ENCODE peak calls at places on chromosomes 4 and X, in seven cellular contexts. T, L, E, K, O, R and J are unnamed samples.

GRCh38 chr4:75542824-75543223 is 13.0 kb upstream of the ODAPH start:
- DNase-seq in T (no peak), L (no peak), E (peak; percentile 34), K (peak; percentile 65), O (peak; percentile 36), R (no peak), J (no peak)

GRCh38 chrX:34578237-34578636 is 78.8 kb downstream of the TMEM47 start:
- DNase-seq in T (no peak), L (no peak), E (no peak), K (peak; percentile 52), O (no peak), R (peak; percentile 0), J (peak; percentile 15)

GRCh38 chr4:6772223-6772928 is 10.2 kb upstream of the KIAA0232 start:
- DNase-seq in T (no peak), L (no peak), E (no peak), K (peak; percentile 72), O (peak; percentile 89), R (no peak), J (no peak)

GRCh38 chrX:64975989-64976672 is at the start of gene ZC4H2:
- DNase-seq in T (peak; percentile 83), L (peak; percentile 81), E (peak; percentile 22), K (peak; percentile 70), O (no peak), R (peak; percentile 48), J (peak; percentile 73)

GRCh38 chr4:142030010-142030409 is 393.6 kb downstream of the IL15 start:
- DNase-seq in T (no peak), L (no peak), E (no peak), K (no peak), O (no peak), R (no peak), J (no peak)

GRCh38 chr4:117691572-117692351 is 342.5 kb upstream of the NDST3 start:
- DNase-seq in T (no peak), L (no peak), E (no peak), K (no peak), O (no peak), R (no peak), J (no peak)

GRCh38 chrX:24282381-24283121 is 31.3 kb downstream of the SUPT20HL2 start:
- DNase-seq in T (no peak), L (no peak), E (no peak), K (peak; percentile 53), O (no peak), R (no peak), J (no peak)

GRCh38 chrX:69150294-69150960 is 14.8 kb downstream of the PJA1 start:
- DNase-seq in T (no peak), L (no peak), E (no peak), K (no peak), O (peak; percentile 93), R (no peak), J (peak; percentile 83)

GRCh38 chrX:125998432-125998831 is 167.7 kb downstream of the DCAF12L2 start:
- DNase-seq in T (no peak), L (no peak), E (no peak), K (no peak), O (no peak), R (no peak), J (no peak)

GRCh38 chr4:78217557-78217956 is 160.4 kb downstream of the FRAS1 start:
- DNase-seq in T (no peak), L (no peak), E (no peak), K (no peak), O (no peak), R (no peak), J (no peak)

GRCh38 chrX:69505772-69506616 is 1.9 kb downstream of the NALF2 start:
- DNase-seq in T (no peak), L (no peak), E (no peak), K (no peak), O (no peak), R (no peak), J (no peak)

GRCh38 chr4:188383180-188383579 is 243.9 kb downstream of the TRIML1 start:
- DNase-seq in T (no peak), L (no peak), E (no peak), K (no peak), O (no peak), R (no peak), J (no peak)

DNA sequence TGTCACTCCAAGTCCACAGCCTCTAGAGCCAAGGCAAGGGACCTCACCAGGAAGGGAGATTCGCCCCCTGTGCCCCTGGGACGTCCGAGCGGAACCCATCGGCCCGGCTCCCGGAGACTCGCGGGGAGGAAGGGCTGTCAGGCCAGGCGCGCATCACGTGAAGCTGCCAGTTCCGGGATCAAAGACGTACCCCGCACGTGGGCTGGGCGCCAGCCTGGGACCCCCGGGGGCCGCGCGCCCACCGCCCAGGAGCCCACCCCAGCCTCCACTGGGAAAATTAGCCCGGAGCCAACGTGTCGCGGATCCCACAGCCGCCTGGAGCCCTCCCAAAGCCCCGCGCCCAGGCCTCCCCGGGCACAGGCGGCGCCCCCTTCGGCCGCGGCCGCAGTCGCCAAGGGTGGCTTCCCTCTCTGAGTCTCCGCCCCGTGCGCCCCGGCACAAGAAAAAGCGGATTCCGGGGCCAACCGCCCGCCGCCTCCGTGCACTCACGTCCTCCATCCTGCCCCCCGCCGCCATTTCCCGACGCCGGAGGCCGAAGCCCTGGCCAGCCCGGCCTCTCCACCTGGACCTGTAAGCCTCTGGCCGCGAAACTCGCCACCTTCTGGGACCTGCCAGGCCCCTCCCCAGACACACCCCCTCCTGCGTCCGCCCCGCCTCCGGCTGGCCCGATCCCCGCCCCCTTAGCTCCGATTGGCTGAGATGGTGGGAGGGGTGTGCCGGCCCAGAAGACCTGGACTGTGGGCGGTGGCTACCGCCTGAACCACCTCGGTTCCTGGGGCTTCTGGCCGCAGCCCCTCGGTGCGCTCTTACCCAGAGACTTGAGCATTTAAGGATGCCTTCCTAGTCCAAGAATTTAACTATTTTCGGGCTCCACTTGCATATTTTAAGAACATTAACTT is at the start of gene TMEM192:
- DNase-seq in T (peak; percentile 97), L (peak; percentile 95), E (peak; percentile 61), K (peak; percentile 83), O (peak; percentile 69), R (peak; percentile 72), J (peak; percentile 91)
- TF ChIP-seq CTCF in T (peak; percentile 44), L (peak; percentile 46), E (no peak), K (no peak), O (no peak), R (no peak), J (no peak)

GRCh38 chr4:26175905-26176304 is 144.9 kb upstream of the RBPJ start:
- DNase-seq in T (no peak), L (no peak), E (no peak), K (no peak), O (no peak), R (no peak), J (no peak)

GRCh38 chr4:26181616-26182015 is 139.2 kb upstream of the RBPJ start:
- DNase-seq in T (no peak), L (no peak), E (no peak), K (no peak), O (no peak), R (no peak), J (no peak)

GRCh38 chr4:26176621-26177121 is 144.1 kb upstream of the RBPJ start:
- DNase-seq in T (no peak), L (no peak), E (no peak), K (peak; percentile 79), O (no peak), R (no peak), J (no peak)

GRCh38 chr4:26179316-26179760 is 141.5 kb upstream of the RBPJ start:
- DNase-seq in T (no peak), L (no peak), E (no peak), K (no peak), O (no peak), R (no peak), J (no peak)

DNA sequence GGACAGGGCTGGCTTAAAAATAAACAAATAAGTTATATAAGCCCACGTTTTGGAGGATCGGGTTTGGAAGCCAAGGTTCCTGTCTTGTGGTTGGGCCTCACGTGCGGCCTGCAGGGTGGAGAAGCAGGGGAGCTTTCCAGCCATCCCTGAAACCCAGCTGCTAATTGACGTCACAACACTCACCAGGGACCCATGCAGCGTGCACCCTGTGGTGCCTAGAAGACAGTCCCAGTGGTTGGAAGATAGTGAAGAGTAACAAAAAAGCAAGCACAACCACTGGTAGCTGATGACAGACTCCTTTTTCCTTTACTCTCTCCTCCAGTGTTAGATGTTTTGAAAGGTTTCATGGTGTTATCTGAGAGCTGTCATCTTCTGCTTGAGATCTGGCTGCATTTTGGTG is 141.9 kb upstream of the RBPJ start:
- DNase-seq in T (no peak), L (no peak), E (no peak), K (peak; percentile 16), O (no peak), R (no peak), J (no peak)
- TF ChIP-seq CTCF in T (no peak), L (no peak), E (no peak), K (no peak), O (no peak), R (no peak), J (no peak)

DNA sequence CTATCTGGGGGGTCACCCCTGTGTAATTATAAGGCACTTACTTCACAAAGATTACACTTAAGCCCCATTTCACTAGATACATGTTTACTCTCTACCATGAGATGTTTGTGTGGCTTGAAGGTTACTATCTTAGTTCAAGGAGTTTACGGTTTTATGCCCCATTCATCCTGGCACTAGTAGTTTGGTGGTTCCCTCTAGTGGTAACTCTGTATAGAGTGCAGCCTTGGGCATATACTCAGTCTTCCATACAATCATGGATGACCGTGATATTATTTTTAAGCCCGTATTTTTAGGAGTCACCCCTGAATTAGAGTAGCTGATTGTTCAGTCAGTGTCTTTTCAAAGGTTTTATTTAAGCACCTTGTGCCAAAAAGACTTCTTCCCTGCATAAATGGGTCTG is 109.9 kb upstream of the FAM47C start:
- DNase-seq in T (no peak), L (no peak), E (no peak), K (peak; percentile 0), O (no peak), R (no peak), J (no peak)
- TF ChIP-seq CTCF in T (peak; percentile 28), L (peak; percentile 65), E (peak; percentile 33), K (peak; percentile 30), O (peak; percentile 59), R (peak; percentile 21), J (peak; percentile 42)

DNA sequence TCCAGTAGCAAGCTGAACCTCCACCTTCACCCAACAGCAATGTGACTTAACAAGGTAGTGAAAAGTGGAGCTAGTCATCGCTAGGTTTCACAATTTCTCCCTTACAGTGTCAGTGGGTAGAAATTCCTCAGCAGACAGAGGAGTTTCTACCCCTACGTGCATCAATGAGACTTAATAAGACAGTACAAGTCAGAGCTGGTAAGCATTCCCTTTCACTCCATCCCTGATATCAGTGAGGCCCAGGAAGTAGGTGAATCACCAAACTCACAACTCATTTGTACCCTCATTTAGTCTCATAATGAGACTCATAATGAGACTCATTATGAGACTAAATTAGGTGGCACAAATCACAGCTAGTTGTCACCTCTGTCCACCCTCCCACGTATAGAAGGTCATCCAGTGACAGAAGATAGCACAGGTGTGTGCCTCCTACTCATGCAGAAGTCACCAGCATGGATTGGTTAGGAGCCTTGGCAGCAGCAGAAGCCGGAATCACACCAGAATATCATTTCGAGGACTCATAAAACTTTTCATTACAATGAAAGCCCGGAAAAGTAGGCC is 50.8 kb upstream of the NUDT10 start:
- DNase-seq in T (no peak), L (no peak), E (no peak), K (no peak), O (no peak), R (no peak), J (no peak)
- TF ChIP-seq CTCF in T (no peak), L (no peak), E (no peak), K (no peak), O (no peak), R (no peak), J (no peak)